ENCODE peak calls at places on chromosomes 2 and 18, in ten cellular contexts. I is foreskin fibroblast; V is WTC11; J is germinal center; S is neural crest cell; R is Daoy; C is ACHN; B is natural killer cell treated with Interleukin-12 subunit alpha and Interleukin-12 subunit beta and Interleukin-15 and Interleukin-18, amount 100 ng/mL, for 72 hours; M is heart left ventricle; P is kidney epithelial cell. O is an unnamed sample.

GRCh38 chr2:240320561-240321091 is 114.8 kb upstream of the GPC1 start:
- DNase-seq in I (no peak), V (no peak), J (no peak), S (no peak), R (no peak), C (no peak), B (no peak), M (no peak), P (no peak), O (no peak)

GRCh38 chr2:46568212-46569009 is 89.0 kb downstream of the TMEM247 start:
- DNase-seq in I (no peak), V (no peak), J (no peak), S (no peak), R (no peak), C (no peak), B (no peak), M (no peak), P (no peak), O (no peak)

GRCh38 chr2:221596192-221596591 is 24.1 kb upstream of the EPHA4 start:
- DNase-seq in I (peak), V (no peak), J (no peak), S (no peak), R (peak), C (peak), B (no peak), M (no peak), P (no peak), O (no peak)

GRCh38 chr2:114400890-114401289 is 41.6 kb upstream of the DPP10 start:
- DNase-seq in I (no peak), V (no peak), J (no peak), S (no peak), R (no peak), C (no peak), B (no peak), M (no peak), P (no peak), O (no peak)

GRCh38 chr2:172819943-172820342 is 84.3 kb downstream of the RAPGEF4 start:
- DNase-seq in I (no peak), V (no peak), J (no peak), S (no peak), R (no peak), C (no peak), B (no peak), M (no peak), P (no peak), O (no peak)

GRCh38 chr2:65431417-65432226 is 777 bp downstream of the SPRED2 start:
- DNase-seq in I (peak), V (peak), J (peak), S (peak), R (peak), C (peak), B (peak), M (peak), P (no peak), O (no peak)

GRCh38 chr2:26850002-26850431 is 2.1 kb downstream of the DPYSL5 start:
- DNase-seq in I (no peak), V (peak), J (no peak), S (no peak), R (no peak), C (no peak), B (no peak), M (no peak), P (no peak), O (no peak)

GRCh38 chr2:229270551-229271410 is at the start of gene PID1:
- DNase-seq in I (peak), V (peak), J (peak), S (peak), R (peak), C (peak), B (no peak), M (peak), P (no peak), O (peak)

GRCh38 chr2:191933307-191934105 is 86.6 kb upstream of the CAVIN2 start:
- DNase-seq in I (peak), V (no peak), J (no peak), S (no peak), R (peak), C (no peak), B (no peak), M (no peak), P (peak), O (no peak)

GRCh38 chr18:52216104-52216503 is 123.9 kb upstream of the DCC start:
- DNase-seq in I (no peak), V (no peak), J (no peak), S (no peak), R (no peak), C (no peak), B (no peak), M (no peak), P (no peak), O (no peak)

GRCh38 chr2:45706028-45706427 is 54.6 kb downstream of the PRKCE start:
- DNase-seq in I (peak), V (no peak), J (no peak), S (no peak), R (no peak), C (no peak), B (no peak), M (no peak), P (no peak), O (no peak)

GRCh38 chr2:74502147-74502719 is 2.8 kb upstream of the LBX2 start:
- DNase-seq in I (no peak), V (no peak), J (no peak), S (no peak), R (no peak), C (peak), B (peak), M (no peak), P (no peak), O (peak)

GRCh38 chr18:5601188-5601624 is 57.4 kb upstream of the EPB41L3 start:
- DNase-seq in I (no peak), V (no peak), J (no peak), S (no peak), R (no peak), C (no peak), B (no peak), M (no peak), P (no peak), O (peak)

GRCh38 chr18:9321017-9321452 is 13.5 kb upstream of the TWSG1 start:
- DNase-seq in I (peak), V (no peak), J (no peak), S (no peak), R (no peak), C (no peak), B (no peak), M (no peak), P (no peak), O (no peak)

GRCh38 chr2:62972601-62973000 is 78.0 kb upstream of the OTX1 start:
- DNase-seq in I (no peak), V (no peak), J (no peak), S (no peak), R (no peak), C (no peak), B (no peak), M (no peak), P (no peak), O (no peak)

GRCh38 chr2:158443613-158444012 is 12.9 kb downstream of the CCDC148 start:
- DNase-seq in I (no peak), V (no peak), J (no peak), S (no peak), R (no peak), C (no peak), B (no peak), M (no peak), P (no peak), O (no peak)

GRCh38 chr2:223414646-223415045 is 187.5 kb downstream of the SCG2 start:
- DNase-seq in I (peak), V (no peak), J (no peak), S (no peak), R (no peak), C (no peak), B (no peak), M (no peak), P (no peak), O (no peak)

GRCh38 chr2:234988491-234988890 is 36.7 kb downstream of the SH3BP4 start:
- DNase-seq in I (no peak), V (no peak), J (no peak), S (no peak), R (no peak), C (no peak), B (no peak), M (no peak), P (no peak), O (no peak)

GRCh38 chr2:10375570-10376266 is 72.4 kb downstream of the ODC1 start:
- DNase-seq in I (no peak), V (no peak), J (peak), S (no peak), R (peak), C (no peak), B (no peak), M (no peak), P (no peak), O (no peak)

GRCh38 chr2:225694664-225695063 is 295.2 kb downstream of the NYAP2 start:
- DNase-seq in I (peak), V (no peak), J (no peak), S (no peak), R (no peak), C (no peak), B (no peak), M (no peak), P (no peak), O (no peak)

GRCh38 chr2:6342273-6342920 is 523.3 kb downstream of the CMPK2 start:
- DNase-seq in I (no peak), V (no peak), J (peak), S (no peak), R (no peak), C (no peak), B (no peak), M (no peak), P (no peak), O (no peak)

O was measured in ELF-1.